ENCODE peak calls at places on chromosomes 2 and 18, in five cellular contexts. I is MCF 10A, H is KBM-7, X is neuronal stem cell, S is Daoy. Y is an unnamed sample.

GRCh38 chr2:39902103-39902502 is 123.0 kb upstream of the THUMPD2 start:
- DNase-seq in X (no peak), H (no peak), I (peak; percentile 23), S (peak; percentile 31), Y (no peak)

GRCh38 chr2:122144884-122145283 is 389.4 kb downstream of the TSN start:
- DNase-seq in S (no peak), H (no peak), I (no peak), X (no peak), Y (no peak)

GRCh38 chr2:85399183-85399455 is 11.0 kb downstream of the CAPG start:
- DNase-seq in H (no peak), I (no peak), S (no peak), X (no peak), Y (no peak)

GRCh38 chr18:62425465-62426190 is 97.2 kb upstream of the ZCCHC2 start:
- DNase-seq in I (peak; percentile 97), S (peak; percentile 87), X (peak; percentile 77), H (peak; percentile 92), Y (peak; percentile 93)

GRCh38 chr2:238716171-238716570 is 131.7 kb upstream of the TWIST2 start:
- DNase-seq in I (no peak), X (no peak), S (no peak), H (no peak), Y (no peak)

GRCh38 chr18:28905509-28905908 is 728.6 kb upstream of the CDH2 start:
- DNase-seq in I (peak; percentile 13), S (peak; percentile 77), H (peak; percentile 23), X (no peak), Y (peak; percentile 0)

GRCh38 chr2:118268268-118268667 is 180.0 kb downstream of the INSIG2 start:
- DNase-seq in X (no peak), S (no peak), I (no peak), H (no peak), Y (no peak)

GRCh38 chr2:224946911-224947310 is 95.4 kb downstream of the DOCK10 start:
- DNase-seq in S (peak; percentile 58), H (peak; percentile 43), X (no peak), I (peak; percentile 30), Y (peak; percentile 89)

GRCh38 chr2:9644603-9645002 is 13.8 kb upstream of the YWHAQ start:
- DNase-seq in H (no peak), X (no peak), I (no peak), S (no peak), Y (no peak)

Y was measured in NB4.